ENCODE peak calls at places on chromosomes 2 and 18, in four cellular contexts. Z, C, Q and I are unnamed samples.

GRCh38 chr2:1234731-1235308 is 178.4 kb upstream of the TPO start:
- DNase-seq in Z (no peak), C (no peak), Q (no peak), I (no peak)

GRCh38 chr18:44791520-44791919 is 110.8 kb downstream of the SETBP1 start:
- DNase-seq in Z (no peak), C (no peak), Q (no peak), I (no peak)

GRCh38 chr2:74552914-74553811 is 579 bp downstream of the LOXL3 start:
- DNase-seq in Z (no peak), C (no peak), Q (no peak), I (no peak)

GRCh38 chr2:190179754-190180312 is 117.3 kb upstream of the MSTN start:
- DNase-seq in Z (no peak), C (no peak), Q (peak), I (peak)

GRCh38 chr2:59302683-59303082 is 1061.6 kb upstream of the FANCL start:
- DNase-seq in Z (no peak), C (no peak), Q (no peak), I (no peak)

GRCh38 chr2:9952856-9953503 is 1.5 kb downstream of the GRHL1 start:
- DNase-seq in Z (no peak), C (no peak), Q (no peak), I (no peak)

GRCh38 chr2:172113617-172114016 is 10.9 kb upstream of the DLX2 start:
- DNase-seq in Z (no peak), C (no peak), Q (no peak), I (no peak)

GRCh38 chr2:75200140-75200985 is 1.0 kb upstream of the TACR1 start:
- DNase-seq in Z (peak), C (peak), Q (peak), I (peak)

GRCh38 chr18:5463390-5463789 is 80.4 kb downstream of the EPB41L3 start:
- DNase-seq in Z (peak), C (no peak), Q (no peak), I (no peak)

GRCh38 chr2:225452677-225453076 is 53.2 kb downstream of the NYAP2 start:
- DNase-seq in Z (no peak), C (no peak), Q (no peak), I (no peak)

GRCh38 chr2:163697429-163697828 is 38.4 kb downstream of the FIGN start:
- DNase-seq in Z (no peak), C (no peak), Q (no peak), I (no peak)

GRCh38 chr2:100242891-100243670 is 79.2 kb downstream of the LONRF2 start:
- DNase-seq in Z (peak), C (peak), Q (peak), I (peak)

GRCh38 chr2:160210599-160211138 is 10.6 kb upstream of the ITGB6 start:
- DNase-seq in Z (peak), C (peak), Q (no peak), I (peak)

GRCh38 chr18:27750014-27750413 is 426.9 kb downstream of the CDH2 start:
- DNase-seq in Z (no peak), C (no peak), Q (peak), I (peak)

GRCh38 chr2:154620490-154620889 is 78.0 kb upstream of the KCNJ3 start:
- DNase-seq in Z (no peak), C (no peak), Q (no peak), I (no peak)

GRCh38 chr18:78679861-78680260 is 299.8 kb upstream of the SALL3 start:
- DNase-seq in Z (no peak), C (no peak), Q (no peak), I (peak)

GRCh38 chr2:187169108-187169713 is 278.8 kb downstream of the CALCRL start:
- DNase-seq in Z (no peak), C (no peak), Q (no peak), I (no peak)

DNA sequence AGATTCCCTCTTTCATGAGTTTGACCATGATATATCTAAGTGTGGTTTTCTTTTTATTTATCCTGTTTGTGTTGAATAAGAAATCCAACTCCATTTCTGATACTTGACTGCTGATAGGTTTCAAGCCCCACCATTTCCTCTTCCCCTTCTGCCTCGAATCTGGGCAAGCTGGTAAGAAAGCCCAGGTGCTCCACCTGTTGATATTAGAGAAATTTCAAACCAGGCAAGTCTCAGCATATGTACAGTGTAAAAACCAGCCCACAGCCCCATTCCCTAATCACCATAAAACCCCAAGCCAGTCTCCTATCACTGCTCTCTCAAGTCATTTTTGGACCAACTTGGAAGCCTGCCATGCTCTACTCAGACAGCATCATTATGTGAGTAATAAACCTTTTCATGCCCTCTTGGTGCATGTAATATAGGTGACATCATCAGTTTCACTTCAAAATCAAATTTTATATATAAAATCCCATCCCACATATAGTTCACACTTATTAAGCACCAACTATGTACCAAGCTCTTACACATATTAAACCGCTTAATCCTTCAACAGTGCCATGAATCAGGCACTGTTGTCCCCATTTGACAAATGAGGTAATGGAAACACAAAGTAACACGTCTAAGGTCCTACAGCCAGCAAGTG is 46.6 kb downstream of the SMAD2 start:
- DNase-seq in Z (no peak), C (no peak), Q (no peak), I (no peak)
- H3K27ac ChIP-seq in Z (no peak), C (no peak), Q (no peak), I (no peak)

DNA sequence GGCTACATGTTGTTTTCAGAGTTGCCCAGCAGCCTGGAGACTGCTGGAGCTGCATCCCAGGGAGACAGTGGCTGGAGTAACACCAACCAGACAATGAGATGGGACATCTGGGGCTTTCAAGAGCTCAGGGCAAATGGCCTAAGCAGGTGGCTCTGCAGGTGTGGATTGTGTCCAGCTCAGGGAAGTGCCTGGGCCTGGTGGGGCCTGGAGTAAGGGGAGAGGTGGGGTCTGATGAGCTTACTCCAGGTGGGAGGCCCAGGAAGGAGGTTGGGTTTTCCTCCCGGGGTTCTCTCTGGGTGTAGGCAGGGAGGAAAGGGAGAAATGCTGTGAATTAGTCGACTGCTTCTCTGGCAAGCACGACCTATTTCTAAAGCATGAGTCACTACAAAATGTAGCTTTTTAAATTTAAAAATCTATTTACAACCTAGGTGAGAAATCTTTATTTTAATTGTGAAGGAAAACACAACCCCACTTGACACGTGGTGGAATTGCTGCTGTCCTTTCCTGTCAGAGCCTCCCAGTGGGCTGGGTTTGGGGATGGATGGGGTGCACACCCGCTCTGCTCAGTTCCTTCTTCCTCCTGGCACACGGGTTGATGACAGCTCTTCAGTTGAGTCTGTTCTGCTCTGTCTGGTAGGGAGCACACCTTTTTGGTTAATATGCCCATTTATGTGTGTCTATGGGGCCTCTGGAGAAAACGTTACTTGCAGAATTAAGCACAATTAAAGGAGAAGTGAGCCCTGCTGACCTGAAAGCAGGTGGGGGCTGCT is 81.6 kb downstream of the SH3RF3 start:
- DNase-seq in Z (no peak), C (no peak), Q (no peak), I (no peak)
- H3K27ac ChIP-seq in Z (no peak), C (no peak), Q (no peak), I (no peak)

DNA sequence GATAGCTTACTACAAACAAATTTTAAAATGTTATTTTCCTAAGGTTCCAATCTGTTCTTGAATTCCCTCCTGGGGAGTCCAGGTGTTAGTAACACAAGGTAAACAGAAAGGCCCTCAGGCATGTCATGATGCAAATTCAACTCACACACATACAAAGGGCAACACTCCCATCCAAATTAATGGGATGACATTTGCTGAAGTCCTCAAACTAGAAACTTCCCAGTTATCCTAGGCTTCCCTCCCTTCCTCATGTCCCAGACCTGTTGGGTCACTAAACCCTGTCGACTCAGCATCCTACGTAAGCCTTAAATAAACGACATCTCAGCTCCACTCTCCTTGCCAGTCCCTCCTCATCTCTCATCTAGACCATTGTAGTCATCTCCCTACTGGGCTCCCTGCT is 85.1 kb downstream of the GREB1L start:
- DNase-seq in Z (no peak), C (no peak), Q (no peak), I (no peak)
- H3K27ac ChIP-seq in Z (no peak), C (no peak), Q (no peak), I (no peak)

GRCh38 chr18:60466671-60467070 is 94.1 kb upstream of the MC4R start:
- DNase-seq in Z (no peak), C (no peak), Q (no peak), I (no peak)
- H3K27ac ChIP-seq in Z (no peak), C (no peak), Q (no peak), I (no peak)

GRCh38 chr2:240576036-240576435 is 7.8 kb downstream of the RNPEPL1 start:
- DNase-seq in Z (peak), C (no peak), Q (no peak), I (no peak)

GRCh38 chr2:240576436-240577205 is 8.3 kb downstream of the RNPEPL1 start:
- DNase-seq in Z (peak), C (no peak), Q (no peak), I (no peak)

GRCh38 chr2:240578110-240578450 is 8.5 kb upstream of the CAPN10 start:
- DNase-seq in Z (peak), C (no peak), Q (no peak), I (no peak)

GRCh38 chr2:240578488-240578887 is 8.0 kb upstream of the CAPN10 start:
- DNase-seq in Z (no peak), C (no peak), Q (no peak), I (no peak)

GRCh38 chr2:240577281-240578109 is 9.0 kb upstream of the CAPN10 start:
- DNase-seq in Z (peak), C (no peak), Q (no peak), I (no peak)
- H3K27ac ChIP-seq in Z (no peak), C (no peak), Q (no peak), I (no peak)

GRCh38 chr2:166632616-166633015 is 138.6 kb upstream of the SCN7A start:
- DNase-seq in Z (no peak), C (no peak), Q (no peak), I (no peak)
- H3K27ac ChIP-seq in Z (no peak), C (no peak), Q (no peak), I (no peak)

GRCh38 chr18:58978916-58979315 is 114.2 kb downstream of the ZNF532 start:
- DNase-seq in Z (no peak), C (no peak), Q (peak), I (no peak)
- H3K27ac ChIP-seq in Z (no peak), C (no peak), Q (no peak), I (no peak)